ENCODE peak calls at places on chromosome 15, in four cellular contexts. M is GM12878, T is H1, R is HCT116. D is an unnamed sample.

GRCh38 chr15:99427210-99427609 is 138.6 kb upstream of the MEF2A start:
- DNase-seq in T (no peak), R (no peak), M (no peak), D (no peak)

GRCh38 chr15:79050977-79051376 is 39.6 kb downstream of the RASGRF1 start:
- DNase-seq in R (no peak), M (no peak), T (no peak), D (peak; percentile 21)

GRCh38 chr15:70451861-70452653 is 311.3 kb downstream of the UACA start:
- DNase-seq in T (peak; percentile 81), M (no peak), R (no peak), D (no peak)

GRCh38 chr15:67024322-67024997 is 40.9 kb upstream of the SMAD3 start:
- DNase-seq in M (peak; percentile 16), R (peak; percentile 68), T (no peak), D (peak; percentile 77)

GRCh38 chr15:78524230-78524629 is 16.0 kb upstream of the PSMA4 start:
- DNase-seq in R (no peak), T (no peak), M (no peak), D (no peak)

GRCh38 chr15:78047631-78048409 is 29.7 kb downstream of the TBC1D2B start:
- DNase-seq in R (no peak), M (no peak), T (no peak), D (no peak)

GRCh38 chr15:80970018-80970657 is 19.5 kb downstream of the MESD start:
- DNase-seq in M (no peak), R (peak; percentile 39), T (peak; percentile 78), D (peak; percentile 35)

GRCh38 chr15:83014205-83014653 is 2.8 kb upstream of the C15orf40 start:
- DNase-seq in R (no peak), T (no peak), M (no peak), D (no peak)

GRCh38 chr15:73681856-73682596 is 2.2 kb upstream of the CD276 start:
- DNase-seq in R (no peak), T (no peak), M (no peak), D (no peak)

GRCh38 chr15:64478863-64479262 is 18.5 kb downstream of the ZNF609 start:
- DNase-seq in M (no peak), R (no peak), T (no peak), D (peak; percentile 10)

GRCh38 chr15:31360843-31361763 is 34.5 kb downstream of the KLF13 start:
- DNase-seq in R (no peak), M (no peak), T (no peak), D (no peak)

GRCh38 chr15:29066848-29067247 is 181.1 kb downstream of the APBA2 start:
- DNase-seq in R (no peak), M (no peak), T (no peak), D (no peak)

GRCh38 chr15:95025924-95026728 is 794.8 kb downstream of the MCTP2 start:
- DNase-seq in T (peak; percentile 79), R (peak; percentile 13), M (no peak), D (no peak)

GRCh38 chr15:84761534-84762190 is 13.3 kb downstream of the ZNF592 start:
- DNase-seq in T (no peak), R (no peak), M (no peak), D (no peak)

GRCh38 chr15:93017521-93017920 is 71.5 kb downstream of the RGMA start:
- DNase-seq in R (no peak), M (no peak), T (no peak), D (no peak)

GRCh38 chr15:66288093-66288492 is 5.3 kb upstream of the DIS3L start:
- DNase-seq in T (no peak), R (no peak), M (no peak), D (peak; percentile 79)

GRCh38 chr15:26311710-26312236 is 448.6 kb upstream of the ATP10A start:
- DNase-seq in M (no peak), T (no peak), R (no peak), D (no peak)

GRCh38 chr15:26318689-26319088 is 454.2 kb downstream of the GABRB3 start:
- DNase-seq in R (no peak), T (no peak), M (no peak), D (no peak)

GRCh38 chr15:26314577-26314976 is 451.4 kb upstream of the ATP10A start:
- DNase-seq in T (no peak), R (no peak), M (no peak), D (no peak)
- TF ChIP-seq ATF3 in T (no peak), R (no peak), M (no peak), D (no peak)

GRCh38 chr15:87662575-87662974 is 594.0 kb downstream of the NTRK3 start:
- DNase-seq in R (no peak), T (no peak), M (no peak), D (no peak)

GRCh38 chr15:87660494-87661129 is 595.9 kb downstream of the NTRK3 start:
- DNase-seq in T (no peak), R (no peak), M (no peak), D (no peak)

GRCh38 chr15:87656373-87656772 is 600.2 kb downstream of the NTRK3 start:
- DNase-seq in M (no peak), T (no peak), R (no peak), D (no peak)

GRCh38 chr15:87661952-87662351 is 594.6 kb downstream of the NTRK3 start:
- DNase-seq in R (no peak), T (no peak), M (no peak), D (no peak)

GRCh38 chr15:87661481-87661880 is 595.1 kb downstream of the NTRK3 start:
- DNase-seq in M (no peak), R (no peak), T (no peak), D (no peak)
- TF ChIP-seq ATF3 in M (no peak), R (no peak), T (no peak), D (no peak)

GRCh38 chr15:55434989-55435825 is 26.9 kb downstream of the PIERCE2 start:
- DNase-seq in M (no peak), T (peak; percentile 35), R (peak; percentile 42), D (peak; percentile 54)
- TF ChIP-seq ATF3 in M (no peak), T (no peak), R (no peak), D (no peak)

GRCh38 chr15:74746389-74746788 is 2.3 kb upstream of the CYP1A2 start:
- DNase-seq in R (no peak), T (no peak), M (no peak), D (no peak)
- TF ChIP-seq ATF3 in R (no peak), T (no peak), M (no peak), D (no peak)

DNA sequence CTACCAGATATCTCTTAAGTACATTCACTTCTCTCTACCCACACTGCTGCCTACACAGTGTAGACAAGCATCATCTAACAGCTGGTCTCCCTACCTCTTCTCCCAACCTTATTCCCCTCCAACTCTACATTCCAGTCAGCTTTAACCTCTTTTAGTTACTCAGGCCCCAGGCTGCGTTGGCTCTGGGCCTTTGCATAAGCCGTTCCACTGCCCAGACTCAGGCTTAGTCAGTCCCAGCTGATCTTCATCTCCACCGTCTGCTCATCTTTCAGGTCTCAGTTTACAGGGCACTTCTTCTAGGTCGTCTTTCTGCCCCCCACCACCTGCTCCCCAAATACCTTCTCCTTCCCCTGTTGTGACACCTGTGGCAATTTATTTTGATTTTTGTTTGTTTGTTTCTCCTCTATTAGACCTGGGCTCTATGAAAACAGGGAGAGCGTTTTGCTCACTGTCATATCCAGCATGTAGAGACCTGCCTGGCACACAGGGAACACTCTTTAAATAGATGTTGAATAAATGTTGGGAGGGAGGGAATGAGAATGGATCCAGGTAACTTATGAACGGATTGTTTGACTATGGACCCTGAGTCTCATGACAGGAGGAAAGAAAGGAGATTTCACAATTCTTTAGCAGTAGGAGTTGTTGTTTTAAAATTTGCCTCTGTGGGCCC is 11.1 kb downstream of the SLC27A2 start:
- DNase-seq in M (no peak), R (no peak), T (no peak), D (no peak)
- TF ChIP-seq ATF3 in M (no peak), R (no peak), T (no peak), D (no peak)

GRCh38 chr15:59549339-59549807 is 62.2 kb upstream of the GCNT3 start:
- DNase-seq in M (no peak), T (no peak), R (no peak), D (no peak)
- TF ChIP-seq ATF3 in M (no peak), T (no peak), R (no peak), D (no peak)

D was measured in HepG2.